ENCODE peak calls at places on chromosomes 16 and 17, in eight cellular contexts. V is tibial artery, F is GM10248, M is occipital lobe, N is left cardiac atrium, B is left colon, D is lower lobe of right lung, Z is OCI-LY7. U is an unnamed sample.

GRCh38 chr16:11914759-11915643 is 755 bp downstream of the GSPT1 start:
- DNase-seq in V (no peak), F (peak; percentile 66), M (peak; percentile 39), N (peak; percentile 56), B (peak; percentile 66), D (peak; percentile 69), Z (peak; percentile 64), U (peak; percentile 43)

GRCh38 chr17:6479626-6480324 is 35.5 kb downstream of the PIMREG start:
- DNase-seq in V (no peak), F (no peak), M (no peak), N (no peak), B (no peak), D (no peak), Z (no peak), U (no peak)

GRCh38 chr17:43627657-43628650 is 33.8 kb downstream of the MEOX1 start:
- DNase-seq in V (no peak), F (no peak), M (no peak), N (peak; percentile 46), B (no peak), D (no peak), Z (no peak), U (no peak)

GRCh38 chr17:12070561-12070960 is 49.9 kb downstream of the MAP2K4 start:
- DNase-seq in V (no peak), F (no peak), M (no peak), N (no peak), B (no peak), D (no peak), Z (no peak), U (no peak)

GRCh38 chr17:42672038-42672437 is 4.8 kb downstream of the PLEKHH3 start:
- DNase-seq in V (no peak), F (no peak), M (no peak), N (no peak), B (no peak), D (no peak), Z (no peak), U (no peak)

GRCh38 chr16:82368041-82368440 is 198.0 kb upstream of the MPHOSPH6 start:
- DNase-seq in V (no peak), F (no peak), M (peak; percentile 3), N (peak; percentile 64), B (peak; percentile 23), D (no peak), Z (peak; percentile 8), U (peak; percentile 66)

GRCh38 chr17:6471531-6472465 is 27.5 kb downstream of the PIMREG start:
- DNase-seq in V (no peak), F (no peak), M (peak; percentile 39), N (no peak), B (no peak), D (no peak), Z (no peak), U (peak; percentile 29)

GRCh38 chr16:82302007-82302733 is 132.1 kb upstream of the MPHOSPH6 start:
- DNase-seq in V (no peak), F (no peak), M (no peak), N (no peak), B (no peak), D (no peak), Z (no peak), U (no peak)

GRCh38 chr17:33686171-33686570 is 393.1 kb upstream of the ASIC2 start:
- DNase-seq in V (no peak), F (peak; percentile 38), M (no peak), N (no peak), B (no peak), D (no peak), Z (peak; percentile 9), U (no peak)

GRCh38 chr16:11232852-11233726 is 22.9 kb downstream of the SOCS1 start:
- DNase-seq in V (no peak), F (peak; percentile 73), M (no peak), N (peak; percentile 61), B (peak; percentile 55), D (peak; percentile 80), Z (peak; percentile 51), U (no peak)

GRCh38 chr17:77400445-77400870 is 259.7 kb downstream of the SEC14L1 start:
- DNase-seq in V (peak; percentile 73), F (peak; percentile 82), M (no peak), N (no peak), B (no peak), D (peak; percentile 63), Z (peak; percentile 91), U (no peak)

GRCh38 chr17:39283896-39284295 is 58.2 kb upstream of the STAC2 start:
- DNase-seq in V (no peak), F (no peak), M (no peak), N (no peak), B (no peak), D (no peak), Z (no peak), U (no peak)

GRCh38 chr17:7873051-7873450 is 15.2 kb downstream of the CYB5D1 start:
- DNase-seq in V (no peak), F (no peak), M (no peak), N (no peak), B (no peak), D (no peak), Z (no peak), U (no peak)

GRCh38 chr16:79430129-79430789 is 170.3 kb downstream of the MAF start:
- DNase-seq in V (no peak), F (no peak), M (no peak), N (no peak), B (peak; percentile 19), D (no peak), Z (no peak), U (no peak)

U was measured in dorsolateral prefrontal cortex.